ENCODE peak calls at places on chromosome 17, in five cellular contexts. K is right lobe of liver, E is HFFc6, L is astrocyte of the cerebellum, H is epithelial cell of esophagus. Y is an unnamed sample.

GRCh38 chr17:71023631-71024030 is 854.3 kb downstream of the KCNJ2 start:
- DNase-seq in K (no peak), E (no peak), L (no peak), H (peak; percentile 1), Y (no peak)

GRCh38 chr17:76179496-76180467 is 38.7 kb upstream of the FOXJ1 start:
- DNase-seq in K (no peak), E (no peak), L (no peak), H (peak; percentile 31), Y (no peak)

GRCh38 chr17:8832711-8833352 is 33.7 kb upstream of the MFSD6L start:
- DNase-seq in K (no peak), E (no peak), L (no peak), H (no peak), Y (no peak)

GRCh38 chr17:63930951-63931575 is 1.1 kb downstream of the CD79B start:
- DNase-seq in K (peak; percentile 77), E (no peak), L (no peak), H (no peak), Y (no peak)

GRCh38 chr17:4492762-4493561 is 5.7 kb upstream of the SPNS2 start:
- DNase-seq in K (peak; percentile 34), E (peak; percentile 4), L (no peak), H (peak; percentile 93), Y (no peak)

GRCh38 chr17:40093580-40094201 is 6.7 kb downstream of the NR1D1 start:
- DNase-seq in K (no peak), E (no peak), L (no peak), H (no peak), Y (no peak)

GRCh38 chr17:8386841-8387240 is 3.8 kb upstream of the RPL26 start:
- DNase-seq in K (no peak), E (no peak), L (no peak), H (no peak), Y (no peak)

GRCh38 chr17:34843682-34844081 is 117.6 kb downstream of the CCT6B start:
- DNase-seq in K (no peak), E (no peak), L (no peak), H (no peak), Y (no peak)

GRCh38 chr17:43732961-43733360 is 25.6 kb downstream of the SOST start:
- DNase-seq in K (no peak), E (peak; percentile 78), L (peak; percentile 49), H (peak; percentile 70), Y (peak; percentile 55)

GRCh38 chr17:62700964-62701705 is 73.7 kb downstream of the MRC2 start:
- DNase-seq in K (no peak), E (no peak), L (no peak), H (no peak), Y (no peak)

GRCh38 chr17:32742686-32743538 is 134.0 kb downstream of the MYO1D start:
- DNase-seq in K (no peak), E (peak; percentile 3), L (no peak), H (no peak), Y (no peak)

GRCh38 chr17:44308865-44309264 is 464 bp downstream of the RUNDC3A start:
- DNase-seq in K (no peak), E (no peak), L (no peak), H (no peak), Y (no peak)

GRCh38 chr17:48915459-48916282 is 7.5 kb downstream of the UBE2Z start:
- DNase-seq in K (peak; percentile 42), E (peak; percentile 86), L (peak; percentile 82), H (peak; percentile 99), Y (peak; percentile 55)

GRCh38 chr17:4235372-4236279 is 28.2 kb downstream of the ANKFY1 start:
- DNase-seq in K (no peak), E (no peak), L (no peak), H (no peak), Y (no peak)

GRCh38 chr17:40556884-40557414 is 8.3 kb downstream of the CCR7 start:
- DNase-seq in K (no peak), E (no peak), L (no peak), H (no peak), Y (no peak)

GRCh38 chr17:42421479-42422332 is 1.4 kb downstream of the CAVIN1 start:
- DNase-seq in K (peak; percentile 46), E (peak; percentile 72), L (no peak), H (peak; percentile 57), Y (no peak)

GRCh38 chr17:54903375-54903774 is 2.7 kb downstream of the TOM1L1 start:
- DNase-seq in K (peak; percentile 76), E (no peak), L (no peak), H (no peak), Y (no peak)

GRCh38 chr17:7184091-7184488 is 4.9 kb upstream of the ASGR1 start:
- DNase-seq in K (peak; percentile 89), E (no peak), L (no peak), H (no peak), Y (no peak)

GRCh38 chr17:51035436-51035835 is 85.2 kb downstream of the SPAG9 start:
- DNase-seq in K (no peak), E (peak; percentile 74), L (peak; percentile 91), H (peak; percentile 2), Y (peak; percentile 67)

GRCh38 chr17:80291691-80292487 is 31.2 kb downstream of the RNF213 start:
- DNase-seq in K (no peak), E (no peak), L (no peak), H (no peak), Y (no peak)

GRCh38 chr17:61490540-61490975 is 38.3 kb downstream of the TBX4 start:
- DNase-seq in K (no peak), E (peak; percentile 89), L (no peak), H (peak; percentile 93), Y (peak; percentile 58)

GRCh38 chr17:14525551-14526455 is 224.9 kb downstream of the HS3ST3B1 start:
- DNase-seq in K (no peak), E (no peak), L (no peak), H (no peak), Y (no peak)

GRCh38 chr17:16463341-16464000 is 28.5 kb downstream of the LRRC75A start:
- DNase-seq in K (no peak), E (peak; percentile 63), L (no peak), H (peak; percentile 51), Y (peak; percentile 50)

GRCh38 chr17:57288753-57289121 is 32.4 kb downstream of the MSI2 start:
- DNase-seq in K (no peak), E (no peak), L (no peak), H (no peak), Y (no peak)

GRCh38 chr17:69864531-69864930 is 210.5 kb upstream of the KCNJ16 start:
- DNase-seq in K (no peak), E (no peak), L (no peak), H (no peak), Y (no peak)

GRCh38 chr17:5354310-5354709 is 65.2 kb downstream of the NUP88 start:
- DNase-seq in K (no peak), E (no peak), L (no peak), H (no peak), Y (no peak)

GRCh38 chr17:38667099-38667786 is 7.5 kb downstream of the EPOP start:
- DNase-seq in K (peak; percentile 61), E (peak; percentile 65), L (peak; percentile 47), H (peak; percentile 71), Y (peak; percentile 42)

GRCh38 chr17:2965621-2966275 is 97.7 kb downstream of the OR1D5 start:
- DNase-seq in K (no peak), E (peak; percentile 41), L (no peak), H (peak; percentile 75), Y (no peak)

GRCh38 chr17:3961564-3962047 is 2.6 kb downstream of the ATP2A3 start:
- DNase-seq in K (no peak), E (no peak), L (no peak), H (no peak), Y (no peak)

GRCh38 chr17:82642022-82642421 is 6.2 kb downstream of the WDR45B start:
- DNase-seq in K (no peak), E (no peak), L (no peak), H (no peak), Y (no peak)

GRCh38 chr17:10192963-10193362 is 5.4 kb downstream of the GAS7 start:
- DNase-seq in K (no peak), E (peak; percentile 90), L (no peak), H (no peak), Y (peak; percentile 11)
- TF ChIP-seq CTCF in K (no peak), E (no peak), L (no peak), H (no peak), Y (no peak)

GRCh38 chr17:47850692-47851573 is at the start of gene SP6:
- DNase-seq in K (peak; percentile 84), E (peak; percentile 50), L (no peak), H (peak; percentile 92), Y (no peak)
- TF ChIP-seq CTCF in K (no peak), E (peak; percentile 52), L (peak; percentile 21), H (no peak), Y (peak; percentile 8)

DNA sequence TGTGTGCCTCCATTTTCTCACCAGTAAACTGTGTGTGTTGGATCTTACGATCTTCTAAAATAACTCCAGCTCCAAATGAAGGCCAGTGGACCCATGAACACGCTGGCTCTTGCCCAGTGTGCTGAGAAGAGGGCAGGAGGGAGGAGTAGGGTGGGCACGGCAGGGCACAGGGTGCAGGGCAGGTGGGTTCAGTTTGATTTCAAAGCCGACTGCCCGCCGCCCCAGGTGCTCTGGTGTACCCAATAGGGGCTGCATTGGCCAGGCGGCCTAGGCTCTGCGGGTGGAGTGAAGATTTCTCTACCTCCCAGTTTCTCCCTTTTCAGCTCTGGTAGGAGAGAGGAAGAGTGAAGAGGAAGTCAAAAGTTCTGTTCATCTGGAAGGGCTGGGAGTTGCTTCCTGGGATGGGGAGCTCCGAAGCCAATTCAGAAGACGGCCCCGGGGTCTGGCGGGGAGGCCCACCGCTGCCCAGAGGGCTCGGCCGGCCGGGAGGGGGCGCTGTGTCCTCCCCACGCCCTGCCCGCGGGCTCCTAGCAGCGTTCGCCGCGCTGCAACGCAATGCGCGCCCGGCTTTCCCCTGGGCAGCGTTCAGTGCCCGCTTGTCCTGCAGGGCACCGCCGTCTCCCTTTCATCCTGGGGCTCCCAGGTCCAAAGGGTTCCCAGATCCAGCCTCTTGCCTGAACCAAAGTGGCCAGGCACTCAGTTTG is 1.1 kb upstream of the CRHR1 start:
- DNase-seq in K (no peak), E (no peak), L (no peak), H (no peak), Y (no peak)
- TF ChIP-seq CTCF in K (peak; percentile 33), E (peak; percentile 69), L (peak; percentile 40), H (no peak), Y (no peak)

GRCh38 chr17:10384175-10384574 is 11.4 kb upstream of the MYH13 start:
- DNase-seq in K (no peak), E (no peak), L (no peak), H (no peak), Y (no peak)
- TF ChIP-seq CTCF in K (no peak), E (no peak), L (no peak), H (no peak), Y (no peak)

DNA sequence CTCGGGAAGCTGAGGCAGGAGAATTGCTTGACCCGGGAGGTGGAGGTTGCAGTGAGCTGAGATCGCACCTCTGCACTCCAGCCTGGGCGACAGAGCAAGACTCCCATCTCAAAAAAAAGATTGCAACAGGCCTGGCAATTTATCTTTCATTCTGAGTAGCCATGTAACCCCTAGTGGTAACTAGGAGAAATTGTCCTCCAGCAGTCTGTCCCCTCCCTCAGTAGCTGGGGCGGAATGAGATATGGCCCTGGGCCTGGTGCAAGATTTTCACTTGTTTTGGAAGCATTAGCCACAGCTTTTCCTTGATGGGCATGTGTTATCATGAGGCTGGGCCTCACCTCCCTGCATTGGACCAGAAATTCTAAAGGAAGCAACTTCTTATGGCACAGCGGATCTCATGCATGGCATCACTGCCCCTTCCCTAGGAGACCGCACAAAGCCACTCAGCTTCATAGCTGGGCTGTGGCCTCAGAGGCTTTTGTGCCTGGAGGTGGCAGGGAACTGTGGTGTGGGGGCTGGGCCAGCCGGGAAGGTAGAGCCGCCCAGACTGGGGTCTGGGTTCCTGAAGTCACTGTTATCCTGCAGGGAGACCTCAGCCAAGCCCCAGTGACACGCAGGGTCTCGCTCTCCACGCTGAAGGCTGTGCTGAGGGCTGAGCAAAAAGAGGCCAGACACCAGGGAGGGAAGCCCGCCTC is 13.4 kb downstream of the NATD1 start:
- DNase-seq in K (no peak), E (peak; percentile 23), L (no peak), H (peak; percentile 33), Y (no peak)
- TF ChIP-seq CTCF in K (peak; percentile 40), E (peak; percentile 75), L (peak; percentile 59), H (peak; percentile 49), Y (peak; percentile 55)